ENCODE peak calls at places on chromosomes 6 and 20, in four cellular contexts. V is stomach; K is Caki2; I is stimulated activated CD4-positive, alpha-beta T cell treated with anti-CD3 and anti-CD28 coated beads, Interleukin-1b, Interleukin-23, amount 100 ng/mL, for 24 hours. J is an unnamed sample.

GRCh38 chr20:58551631-58552030 is 36.4 kb upstream of the APCDD1L start:
- DNase-seq in I (no peak), V (no peak), K (no peak), J (no peak)

GRCh38 chr20:51529758-51530157 is 12.8 kb downstream of the NFATC2 start:
- DNase-seq in V (peak), K (no peak), I (peak), J (no peak)

GRCh38 chr20:9831032-9831431 is 7.8 kb downstream of the PAK5 start:
- DNase-seq in V (no peak), K (no peak), I (no peak), J (no peak)

GRCh38 chr6:167574431-167575097 is 249.7 kb downstream of the TTLL2 start:
- DNase-seq in I (no peak), V (no peak), K (no peak), J (no peak)

GRCh38 chr20:22370137-22370536 is 214.2 kb downstream of the FOXA2 start:
- DNase-seq in I (no peak), K (no peak), V (no peak), J (no peak)

GRCh38 chr6:86477510-86478166 is 459.7 kb upstream of the HTR1E start:
- DNase-seq in K (no peak), I (no peak), V (no peak), J (no peak)

GRCh38 chr6:125918681-125919566 is 37.6 kb upstream of the HINT3 start:
- DNase-seq in I (peak), V (peak), K (peak), J (peak)

GRCh38 chr6:118625833-118626232 is 25.6 kb downstream of the CEP85L start:
- DNase-seq in V (no peak), K (no peak), I (no peak), J (no peak)

GRCh38 chr6:161547617-161548016 is 273.8 kb upstream of the AGPAT4 start:
- DNase-seq in V (no peak), I (no peak), K (peak), J (no peak)

GRCh38 chr6:121143476-121143875 is 190.8 kb downstream of the TBC1D32 start:
- DNase-seq in I (no peak), K (peak), V (no peak), J (no peak)

GRCh38 chr6:83464741-83465140 is 33.9 kb upstream of the ME1 start:
- DNase-seq in I (no peak), K (no peak), V (no peak), J (no peak)

GRCh38 chr6:149094934-149095341 is 222.6 kb upstream of the TAB2 start:
- DNase-seq in V (no peak), I (no peak), K (no peak), J (no peak)

GRCh38 chr20:47677314-47678129 is 107.8 kb downstream of the SULF2 start:
- DNase-seq in K (peak), V (peak), I (peak), J (no peak)

GRCh38 chr20:38674178-38675133 is 49.8 kb upstream of the SLC32A1 start:
- DNase-seq in V (no peak), I (no peak), K (no peak), J (no peak)

GRCh38 chr6:89792881-89793280 is 26.7 kb downstream of the MDN1 start:
- DNase-seq in K (peak), I (no peak), V (no peak), J (no peak)

GRCh38 chr6:5214570-5215052 is 46.1 kb downstream of the LYRM4 start:
- DNase-seq in V (no peak), I (no peak), K (peak), J (no peak)

GRCh38 chr20:38685853-38686473 is 38.3 kb upstream of the SLC32A1 start:
- DNase-seq in V (peak), K (peak), I (no peak), J (no peak)

GRCh38 chr6:32838114-32838958 is at the start of gene TAP2:
- DNase-seq in K (peak), V (peak), I (peak), J (no peak)

GRCh38 chr6:168095171-168095691 is 16.2 kb upstream of the FRMD1 start:
- DNase-seq in I (no peak), V (no peak), K (no peak), J (no peak)

GRCh38 chr20:58075980-58076749 is 152.3 kb downstream of the ANKRD60 start:
- DNase-seq in V (no peak), K (no peak), I (no peak), J (no peak)

J was measured in glomerular endothelial cell.